ENCODE peak calls at places on chromosomes 5 and 9, in five cellular contexts. W is astrocyte; C is HepG2; H is effector memory CD4-positive, alpha-beta T cell; Z is cardiac muscle cell. U is an unnamed sample.

GRCh38 chr9:110700953-110701352 is 32.4 kb downstream of the MUSK start:
- DNase-seq in W (peak), Z (no peak), C (no peak), H (no peak), U (no peak)

GRCh38 chr5:59832577-59833301 is 60.8 kb downstream of the PDE4D start:
- DNase-seq in W (no peak), C (no peak), H (no peak), Z (no peak), U (no peak)

GRCh38 chr5:90293931-90294330 is 115.6 kb downstream of the CETN3 start:
- DNase-seq in H (no peak), Z (peak), W (peak), C (peak), U (no peak)

GRCh38 chr9:93577045-93577939 is 908 bp downstream of the PHF2 start:
- DNase-seq in C (no peak), H (no peak), Z (peak), W (no peak), U (peak)

GRCh38 chr9:16213781-16214515 is 656.5 kb downstream of the BNC2 start:
- DNase-seq in H (no peak), W (peak), C (no peak), Z (no peak), U (no peak)

GRCh38 chr5:143614831-143615230 is 197.1 kb upstream of the HMHB1 start:
- DNase-seq in W (no peak), C (no peak), Z (no peak), H (no peak), U (no peak)

GRCh38 chr9:121739971-121740370 is 88.5 kb downstream of the DAB2IP start:
- DNase-seq in H (no peak), W (no peak), C (no peak), Z (no peak), U (no peak)

GRCh38 chr5:16791036-16791705 is 144.9 kb downstream of the MYO10 start:
- DNase-seq in C (peak), W (peak), H (no peak), Z (peak), U (peak)

GRCh38 chr9:91741529-91741928 is 208.5 kb downstream of the ROR2 start:
- DNase-seq in W (peak), Z (no peak), C (no peak), H (no peak), U (no peak)

GRCh38 chr5:8842906-8843590 is 702.8 kb downstream of the SEMA5A start:
- DNase-seq in Z (no peak), C (no peak), H (no peak), W (no peak), U (peak)

GRCh38 chr5:56321236-56321881 is 88.2 kb upstream of the ANKRD55 start:
- DNase-seq in H (no peak), W (no peak), Z (no peak), C (no peak), U (no peak)

GRCh38 chr9:14440062-14440461 is 126.1 kb upstream of the NFIB start:
- DNase-seq in H (no peak), Z (no peak), C (no peak), W (no peak), U (no peak)

GRCh38 chr9:88578486-88579362 is 43.7 kb downstream of the NXNL2 start:
- DNase-seq in W (peak), C (peak), H (peak), Z (peak), U (peak)

GRCh38 chr9:123551636-123552203 is 195.7 kb downstream of the CRB2 start:
- DNase-seq in W (no peak), Z (no peak), C (no peak), H (no peak), U (no peak)

GRCh38 chr9:137989999-137990715 is 112.6 kb downstream of the CACNA1B start:
- DNase-seq in H (no peak), C (no peak), Z (no peak), W (no peak), U (no peak)

GRCh38 chr9:93302586-93303257 is 118.8 kb downstream of the WNK2 start:
- DNase-seq in H (peak), Z (peak), C (peak), W (peak), U (peak)

GRCh38 chr5:123696948-123697347 is 185.0 kb downstream of the CSNK1G3 start:
- DNase-seq in C (no peak), Z (peak), W (no peak), H (no peak), U (no peak)

GRCh38 chr5:12623408-12623807 is 719.2 kb upstream of the CTNND2 start:
- DNase-seq in W (no peak), H (no peak), Z (no peak), C (no peak), U (no peak)

GRCh38 chr9:2228641-2229040 is 213.5 kb downstream of the SMARCA2 start:
- DNase-seq in C (no peak), Z (no peak), W (no peak), H (no peak), U (no peak)

GRCh38 chr9:25177858-25178257 is 500.4 kb downstream of the TUSC1 start:
- DNase-seq in Z (no peak), H (no peak), C (no peak), W (no peak), U (no peak)

GRCh38 chr5:141692919-141693848 is 11.2 kb upstream of the ARAP3 start:
- DNase-seq in Z (no peak), H (peak), C (no peak), W (peak), U (peak)

GRCh38 chr9:8351431-8351830 is 551.9 kb upstream of the DMAC1 start:
- DNase-seq in Z (no peak), C (no peak), H (no peak), W (no peak), U (no peak)

GRCh38 chr5:138844812-138845513 is 30.2 kb downstream of the LRRTM2 start:
- DNase-seq in C (no peak), W (peak), H (no peak), Z (no peak), U (no peak)

GRCh38 chr5:134432677-134433359 is 21.1 kb upstream of the CDKN2AIPNL start:
- DNase-seq in Z (no peak), H (no peak), W (peak), C (no peak), U (no peak)

GRCh38 chr5:37121465-37121864 is 127.7 kb downstream of the CPLANE1 start:
- DNase-seq in C (no peak), H (no peak), W (no peak), Z (peak), U (peak)

GRCh38 chr5:103232393-103232999 is 26.1 kb upstream of the MACIR start:
- DNase-seq in W (peak), C (peak), Z (peak), H (no peak), U (peak)

GRCh38 chr5:122101636-122102285 is 23.7 kb upstream of the LOX start:
- DNase-seq in Z (peak), W (peak), C (peak), H (no peak), U (peak)

GRCh38 chr9:75992480-75993206 is 102.2 kb downstream of the PCSK5 start:
- DNase-seq in C (no peak), W (no peak), H (no peak), Z (no peak), U (no peak)

GRCh38 chr5:2105141-2105540 is 222.4 kb upstream of the IRX4 start:
- DNase-seq in W (no peak), H (no peak), C (no peak), Z (no peak), U (no peak)
- H3K4me3 ChIP-seq in W (no peak), H (no peak), C (no peak), Z (no peak), U (no peak)

GRCh38 chr5:84376346-84376745 is 8.3 kb downstream of the EDIL3 start:
- DNase-seq in H (no peak), W (no peak), Z (no peak), C (no peak), U (no peak)

GRCh38 chr5:84370176-84370575 is 14.5 kb downstream of the EDIL3 start:
- DNase-seq in C (no peak), W (no peak), Z (no peak), H (no peak), U (no peak)

GRCh38 chr5:84373506-84373905 is 11.2 kb downstream of the EDIL3 start:
- DNase-seq in H (no peak), Z (no peak), W (peak), C (no peak), U (no peak)

GRCh38 chr5:84374568-84374967 is 10.1 kb downstream of the EDIL3 start:
- DNase-seq in W (peak), C (no peak), H (no peak), Z (no peak), U (no peak)

GRCh38 chr5:84372066-84372700 is 12.5 kb downstream of the EDIL3 start:
- DNase-seq in H (no peak), W (peak), Z (no peak), C (no peak), U (no peak)
- H3K27ac ChIP-seq in H (no peak), W (peak), Z (no peak), C (no peak), U (no peak)

GRCh38 chr5:150133581-150134197 is 22.0 kb downstream of the PDGFRB start:
- DNase-seq in C (no peak), Z (no peak), H (no peak), W (no peak), U (no peak)
- H3K4me3 ChIP-seq in C (no peak), Z (no peak), H (no peak), W (no peak), U (no peak)

GRCh38 chr9:129174102-129174723 is 3.8 kb downstream of the IER5L start:
- DNase-seq in Z (peak), C (peak), H (peak), W (peak), U (peak)
- H3K27ac ChIP-seq in Z (peak), C (peak), H (no peak), W (peak), U (peak)

GRCh38 chr5:172455511-172456061 is 1.3 kb upstream of the SH3PXD2B start:
- DNase-seq in Z (no peak), C (no peak), W (peak), H (no peak), U (no peak)
- H3K4me3 ChIP-seq in Z (no peak), C (peak), W (no peak), H (no peak), U (no peak)

DNA sequence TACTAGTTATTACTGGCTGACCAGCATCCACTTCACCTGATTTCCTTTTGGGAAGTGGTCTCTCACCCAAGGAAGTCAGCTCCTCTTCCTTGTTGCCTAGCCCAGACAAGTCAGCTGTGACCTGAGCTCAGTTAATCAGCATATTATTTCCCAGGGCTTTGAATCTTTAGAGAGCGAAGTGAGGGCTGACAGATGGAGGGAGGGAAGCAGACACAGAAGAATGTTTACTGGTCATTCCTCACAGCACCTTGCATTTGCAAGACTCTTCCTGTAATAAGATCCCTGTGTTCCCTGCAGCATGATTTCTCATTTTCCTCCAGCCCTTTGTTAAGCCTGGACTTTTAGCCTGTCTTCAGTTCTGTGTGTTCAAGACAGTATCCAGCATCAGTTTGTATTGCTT is 50.0 kb downstream of the MAN2A1 start:
- DNase-seq in W (peak), Z (peak), H (no peak), C (no peak), U (no peak)
- H3K27ac ChIP-seq in W (peak), Z (peak), H (no peak), C (no peak), U (no peak)

GRCh38 chr9:77927265-77927664 is 104.3 kb downstream of the GNAQ start:
- DNase-seq in Z (no peak), C (no peak), H (no peak), W (peak), U (no peak)

GRCh38 chr9:77922587-77922986 is 109.0 kb downstream of the GNAQ start:
- DNase-seq in C (no peak), W (peak), H (no peak), Z (no peak), U (no peak)

GRCh38 chr9:77929942-77930341 is 101.7 kb downstream of the GNAQ start:
- DNase-seq in Z (no peak), H (no peak), W (no peak), C (no peak), U (no peak)

GRCh38 chr9:77926314-77926959 is 105.2 kb downstream of the GNAQ start:
- DNase-seq in Z (no peak), H (no peak), W (peak), C (no peak), U (no peak)
- H3K4me3 ChIP-seq in Z (no peak), H (no peak), W (no peak), C (no peak), U (no peak)

DNA sequence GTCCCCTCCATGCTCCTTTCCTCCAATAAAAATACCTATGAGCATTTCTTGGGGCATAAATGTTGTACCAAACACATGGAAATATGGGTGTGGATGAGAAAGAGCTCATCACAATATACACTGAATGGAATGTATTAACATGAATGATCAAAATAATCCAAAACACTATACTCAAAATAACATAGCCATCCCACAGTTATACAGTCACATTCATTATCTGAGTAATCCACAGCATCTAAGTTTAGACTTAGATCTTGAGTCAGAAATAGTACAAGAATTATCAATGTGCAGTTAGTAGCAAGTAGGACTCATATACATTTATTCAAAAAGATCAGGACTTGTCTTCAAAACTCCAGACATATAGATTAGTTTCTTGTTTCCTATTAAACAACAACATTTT is 175.2 kb upstream of the NREP start:
- DNase-seq in C (no peak), W (peak), H (no peak), Z (no peak), U (no peak)
- H3K27ac ChIP-seq in C (no peak), W (peak), H (no peak), Z (no peak), U (no peak)

DNA sequence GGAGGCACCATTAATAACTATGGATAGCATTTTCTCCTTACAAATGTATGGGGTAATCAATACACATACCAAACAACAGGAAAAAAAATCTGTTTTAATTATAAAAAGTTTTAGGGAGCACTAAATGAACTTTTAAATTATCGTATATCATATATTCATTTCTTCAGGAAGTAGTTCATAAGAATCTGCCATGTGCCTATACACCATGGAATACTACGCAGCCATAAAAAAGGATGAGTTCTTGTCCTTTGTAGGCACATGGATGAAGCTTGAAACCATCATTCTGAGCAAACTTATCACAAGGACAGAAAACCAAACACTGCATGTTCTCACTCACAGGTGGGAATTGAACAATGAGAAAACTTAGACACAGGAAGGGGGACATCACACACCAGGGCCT is 162.1 kb upstream of the RASA1 start:
- DNase-seq in Z (no peak), H (no peak), C (no peak), W (no peak), U (no peak)
- H3K4me3 ChIP-seq in Z (no peak), H (no peak), C (no peak), W (no peak), U (no peak)

GRCh38 chr5:82018462-82018861 is 46.6 kb downstream of the ATG10 start:
- DNase-seq in C (peak), H (no peak), Z (peak), W (peak), U (no peak)
- H3K27ac ChIP-seq in C (peak), H (no peak), Z (peak), W (no peak), U (no peak)

U was measured in small intestine.